ENCODE peak calls at places on chromosomes 16 and 17, in six cellular contexts. L is GM12878; X is HCT116; H is CD4-positive, alpha-beta memory T cell; Y is adrenal gland; N is IMR-90. G is an unnamed sample.

GRCh38 chr17:37743875-37744632 is 805 bp downstream of the HNF1B start:
- DNase-seq in Y (no peak), L (no peak), H (no peak), N (no peak), X (no peak), G (no peak)

GRCh38 chr17:78135858-78136500 is 5.4 kb downstream of the TMC8 start:
- DNase-seq in N (no peak), Y (no peak), H (no peak), X (no peak), L (no peak), G (no peak)

GRCh38 chr16:31063495-31063842 is 10.6 kb downstream of the ZNF668 start:
- DNase-seq in Y (no peak), H (no peak), X (no peak), N (no peak), L (no peak), G (no peak)

GRCh38 chr17:39676198-39676819 is 8.1 kb downstream of the PNMT start:
- DNase-seq in H (peak; percentile 54), X (no peak), N (no peak), L (peak; percentile 13), Y (peak; percentile 82), G (peak; percentile 92)

GRCh38 chr16:81810361-81810760 is 31.3 kb downstream of the PLCG2 start:
- DNase-seq in N (no peak), X (no peak), L (peak; percentile 71), Y (no peak), H (no peak), G (no peak)

GRCh38 chr17:17886253-17886652 is 49.5 kb upstream of the SREBF1 start:
- DNase-seq in X (no peak), N (no peak), H (no peak), L (no peak), Y (no peak), G (peak; percentile 81)

GRCh38 chr16:69482410-69482951 is 58.1 kb downstream of the CYB5B start:
- DNase-seq in L (no peak), H (no peak), Y (peak; percentile 81), N (peak; percentile 27), X (no peak), G (peak; percentile 93)

GRCh38 chr17:73706428-73706827 is 62.2 kb upstream of the SDK2 start:
- DNase-seq in N (no peak), X (no peak), H (no peak), Y (no peak), L (no peak), G (no peak)

GRCh38 chr16:59111280-59111679 is 377.2 kb upstream of the GOT2 start:
- DNase-seq in X (no peak), H (no peak), N (no peak), Y (no peak), L (no peak), G (no peak)

GRCh38 chr17:59219992-59220327 is 351 bp upstream of the GDPD1 start:
- DNase-seq in N (no peak), L (no peak), X (no peak), Y (no peak), H (no peak), G (no peak)

GRCh38 chr16:89268987-89269735 is 51.7 kb downstream of the ZNF778 start:
- DNase-seq in N (peak; percentile 50), L (no peak), X (no peak), H (no peak), Y (peak; percentile 92), G (peak; percentile 47)

GRCh38 chr16:58501242-58502131 is 1.5 kb downstream of the NDRG4 start:
- DNase-seq in N (no peak), X (no peak), L (no peak), Y (peak; percentile 68), H (peak; percentile 39), G (peak; percentile 55)

GRCh38 chr16:85172465-85173071 is 60.3 kb upstream of the CIBAR2 start:
- DNase-seq in L (no peak), Y (peak; percentile 82), H (no peak), X (peak; percentile 65), N (peak; percentile 53), G (no peak)

GRCh38 chr16:88486398-88487123 is 33.5 kb downstream of the ZFPM1 start:
- DNase-seq in N (no peak), X (no peak), Y (no peak), H (no peak), L (no peak), G (no peak)

GRCh38 chr17:43020789-43021738 is 1.1 kb downstream of the VAT1 start:
- DNase-seq in Y (peak; percentile 94), H (peak; percentile 40), L (no peak), X (no peak), N (peak; percentile 50), G (peak; percentile 89)

GRCh38 chr17:9003355-9004131 is 17.8 kb upstream of the NTN1 start:
- DNase-seq in L (no peak), X (no peak), N (no peak), Y (peak; percentile 14), H (no peak), G (peak; percentile 33)

GRCh38 chr17:76461765-76462555 is 5.4 kb upstream of the AANAT start:
- DNase-seq in H (no peak), X (no peak), Y (no peak), L (no peak), N (no peak), G (peak; percentile 10)

GRCh38 chr16:70251651-70252354 is at the start of gene EXOSC6:
- DNase-seq in Y (peak; percentile 93), L (peak; percentile 65), N (peak; percentile 88), H (peak; percentile 92), X (peak; percentile 87), G (peak; percentile 97)

GRCh38 chr16:77330332-77331043 is 104.3 kb downstream of the ADAMTS18 start:
- DNase-seq in L (no peak), H (no peak), X (no peak), Y (no peak), N (no peak), G (no peak)

GRCh38 chr17:16300554-16300953 is 52.7 kb downstream of the CENPV start:
- DNase-seq in Y (no peak), H (no peak), X (no peak), N (no peak), L (no peak), G (no peak)

GRCh38 chr17:1087381-1088241 is 90.7 kb downstream of the TIMM22 start:
- DNase-seq in X (no peak), N (no peak), L (no peak), Y (peak; percentile 95), H (no peak), G (peak; percentile 74)

GRCh38 chr17:38674013-38674748 is 576 bp downstream of the EPOP start:
- DNase-seq in N (no peak), X (no peak), Y (no peak), H (peak; percentile 25), L (no peak), G (peak; percentile 31)

GRCh38 chr16:2282866-2283555 is 15.1 kb upstream of the RNPS1 start:
- DNase-seq in N (no peak), H (no peak), Y (no peak), X (no peak), L (no peak), G (peak; percentile 48)

GRCh38 chr16:84158455-84158854 is 13.3 kb downstream of the DNAAF1 start:
- DNase-seq in H (no peak), Y (no peak), N (no peak), L (no peak), X (no peak), G (no peak)

GRCh38 chr16:72202014-72202413 is 30.1 kb upstream of the PMFBP1 start:
- DNase-seq in H (no peak), N (no peak), X (no peak), L (no peak), Y (no peak), G (no peak)

GRCh38 chr16:19524866-19525723 is 1.4 kb downstream of the CCP110 start:
- DNase-seq in H (no peak), Y (no peak), X (no peak), L (peak; percentile 45), N (peak; percentile 2), G (no peak)

GRCh38 chr17:58755577-58756245 is at the start of gene PPM1E:
- DNase-seq in H (peak; percentile 25), L (no peak), X (no peak), N (peak; percentile 26), Y (peak; percentile 78), G (peak; percentile 80)

GRCh38 chr16:48165961-48166578 is 10.3 kb upstream of the ABCC12 start:
- DNase-seq in H (no peak), N (peak; percentile 17), L (no peak), Y (no peak), X (no peak), G (no peak)

GRCh38 chr16:52997922-52998321 is 54.8 kb downstream of the CHD9NB start:
- DNase-seq in H (no peak), Y (peak; percentile 59), L (no peak), X (no peak), N (no peak), G (no peak)

GRCh38 chr17:34556951-34557350 is 22.4 kb upstream of the TMEM132E start:
- DNase-seq in N (no peak), X (no peak), H (no peak), L (no peak), Y (no peak), G (no peak)

GRCh38 chr17:47099451-47099986 is 89.6 kb downstream of the CDC27 start:
- DNase-seq in X (no peak), Y (no peak), H (no peak), N (no peak), L (no peak), G (peak; percentile 48)

GRCh38 chr17:4879591-4879990 is 19.7 kb upstream of the C17orf107 start:
- DNase-seq in Y (no peak), N (no peak), X (no peak), H (no peak), L (no peak), G (no peak)

GRCh38 chr16:77111057-77111456 is 79.9 kb upstream of the MON1B start:
- DNase-seq in L (no peak), N (no peak), Y (no peak), H (no peak), X (no peak), G (no peak)

GRCh38 chr17:7839890-7840260 is 5.9 kb downstream of the KDM6B start:
- DNase-seq in L (no peak), Y (no peak), N (peak; percentile 55), H (no peak), X (no peak), G (no peak)
- H3K4me1 ChIP-seq in L (peaks cover 33% of the 10 kb centered on the region), Y (peaks cover 26% of the 10 kb centered on the region), N (peaks cover 19% of the 10 kb centered on the region), H (peaks cover 56% of the 10 kb centered on the region), X (peaks cover 67% of the 10 kb centered on the region), G (peaks cover 12% of the 10 kb centered on the region)

GRCh38 chr17:45870342-45870974 is 23.9 kb upstream of the MAPT start:
- DNase-seq in X (no peak), N (no peak), H (no peak), L (no peak), Y (no peak), G (no peak)
- H3K27ac ChIP-seq in X (no peak overlapping the region), N (no peak overlapping the region), H (no peak overlapping the region), L (no peak overlapping the region), Y (no peak overlapping the region), G (no peak overlapping the region)

GRCh38 chr17:49384962-49385361 is 22.9 kb upstream of the ZNF652 start:
- DNase-seq in H (no peak), Y (no peak), L (no peak), N (no peak), X (no peak), G (no peak)
- H3K4me1 ChIP-seq in H (peaks cover 31% of the 10 kb centered on the region), Y (no peaks in the 10 kb centered on the region), L (peaks cover 26% of the 10 kb centered on the region), N (peaks cover under 1% of the 10 kb centered on the region), X (peaks cover 12% of the 10 kb centered on the region), G (no peaks in the 10 kb centered on the region)

DNA sequence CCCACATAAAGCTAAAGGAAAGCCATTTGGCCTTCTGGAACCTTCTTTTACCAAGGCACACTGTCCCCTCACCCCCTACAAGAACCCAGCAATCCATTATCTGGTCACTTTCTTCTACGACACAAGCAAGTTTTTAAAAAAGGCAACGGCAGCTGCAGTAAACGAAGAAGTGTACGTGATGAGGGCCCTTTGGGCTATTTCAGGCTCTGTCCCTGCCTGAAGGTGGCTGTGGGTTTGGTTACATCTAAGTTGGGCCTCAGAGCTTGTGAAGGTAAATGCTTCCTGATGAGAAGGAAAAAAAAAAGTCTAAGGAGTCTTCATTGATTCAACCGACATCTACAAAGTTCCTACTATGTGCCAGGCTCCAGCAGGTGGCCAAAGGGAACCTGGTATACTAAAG is 35.4 kb downstream of the XYLT1 start:
- DNase-seq in X (no peak), H (no peak), Y (no peak), L (no peak), N (no peak), G (no peak)
- H3K27ac ChIP-seq in X (no peak overlapping the region), H (no peak overlapping the region), Y (no peak overlapping the region), L (no peak overlapping the region), N (no peak overlapping the region), G (no peak overlapping the region)

G was measured in right cardiac atrium.